ENCODE peak calls at places on chromosomes 7 and 10, in four cellular contexts. L is GM12878, N is HepG2, E is K562. X is an unnamed sample.

GRCh38 chr10:7750222-7750621 is 37.6 kb downstream of the KIN start:
- DNase-seq in L (no peak), N (no peak), E (no peak), X (no peak)

GRCh38 chr7:24283900-24284698 is at the start of gene NPY:
- DNase-seq in L (no peak), N (no peak), E (no peak), X (no peak)

GRCh38 chr7:27144799-27145166 is 1.3 kb upstream of the HOXA5 start:
- DNase-seq in L (no peak), N (no peak), E (no peak), X (no peak)

GRCh38 chr7:155211761-155212160 is 85.9 kb upstream of the INSIG1 start:
- DNase-seq in L (no peak), N (no peak), E (no peak), X (no peak)

GRCh38 chr7:920351-921070 is 34.0 kb downstream of the ADAP1 start:
- DNase-seq in L (no peak), N (no peak), E (no peak), X (no peak)

GRCh38 chr10:79116801-79117723 is 48.3 kb downstream of the ZMIZ1 start:
- DNase-seq in L (peak), N (no peak), E (no peak), X (peak)

GRCh38 chr7:77202544-77202976 is 2.9 kb upstream of the FGL2 start:
- DNase-seq in L (peak), N (no peak), E (no peak), X (no peak)

GRCh38 chr7:78019457-78020130 is 221.0 kb downstream of the PHTF2 start:
- DNase-seq in L (no peak), N (peak), E (peak), X (peak)

GRCh38 chr10:80515511-80515910 is 22.2 kb upstream of the SH2D4B start:
- DNase-seq in L (no peak), N (no peak), E (no peak), X (no peak)

GRCh38 chr10:61001731-61002122 is 57.7 kb upstream of the RHOBTB1 start:
- DNase-seq in L (no peak), N (no peak), E (no peak), X (no peak)

DNA sequence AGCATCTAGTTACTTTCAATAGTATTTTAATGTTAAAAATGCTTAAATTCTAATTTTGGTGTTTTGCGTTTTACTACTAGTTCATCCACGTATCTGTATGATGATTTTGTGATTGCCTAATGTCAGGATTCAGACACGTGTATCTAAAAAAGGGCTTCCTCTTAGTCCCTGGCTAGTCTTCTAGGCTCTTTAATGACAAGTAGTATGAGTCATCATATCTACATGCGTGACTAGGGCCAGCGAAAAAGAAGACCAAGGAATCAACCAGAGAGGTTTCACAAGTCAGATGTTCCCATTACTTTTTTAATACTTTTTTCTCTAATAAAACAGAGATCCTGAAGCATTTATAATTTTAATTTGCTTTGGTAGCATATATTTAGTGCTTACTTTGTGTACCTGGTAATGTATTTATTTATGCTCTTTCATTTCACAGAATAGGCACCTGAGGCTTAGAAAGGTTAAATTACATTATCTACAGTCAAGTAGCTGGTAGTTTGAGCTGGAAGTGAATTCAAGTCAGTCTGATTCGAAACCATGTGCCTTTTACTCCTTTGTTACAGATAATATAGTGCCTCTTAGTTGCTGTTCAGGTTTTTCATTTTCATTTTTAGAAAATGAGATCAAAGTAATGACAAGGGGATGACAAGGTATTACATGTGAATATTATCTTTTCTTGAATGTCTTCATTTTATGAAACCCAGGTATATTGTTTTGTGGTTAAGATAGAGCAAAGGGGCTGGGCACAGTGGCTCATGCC is 140.3 kb downstream of the FOXP2 start:
- DNase-seq in L (peak), N (no peak), E (no peak), X (peak)
- TF ChIP-seq BHLHE40 in L (peak), N (no peak), E (no peak), X (no peak)

DNA sequence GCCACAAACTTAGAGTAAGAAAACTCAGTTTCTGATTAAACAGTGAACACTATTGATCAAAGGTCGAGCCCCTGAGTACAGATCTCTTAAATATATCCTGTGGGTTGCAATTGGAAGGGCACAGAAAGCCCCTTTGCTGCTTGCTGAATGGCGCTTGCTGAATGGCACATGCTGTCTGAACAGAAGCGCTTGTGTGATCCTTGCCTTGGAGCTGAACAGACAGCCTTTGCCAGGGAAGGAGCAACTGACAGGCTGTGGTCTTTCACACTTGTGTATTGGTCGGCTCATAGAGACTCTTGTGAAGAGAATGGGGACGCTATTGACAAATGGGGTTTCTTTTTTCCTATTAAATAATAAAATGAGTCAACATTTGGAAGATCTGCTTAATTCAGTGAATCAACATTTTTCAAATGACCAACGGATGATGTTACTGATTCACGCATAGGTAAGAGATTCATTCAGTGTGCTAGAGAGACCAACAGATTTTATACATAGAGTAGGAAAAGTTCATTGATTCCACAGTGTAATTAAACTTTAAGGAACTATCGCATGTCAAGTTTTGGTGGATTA is 99.4 kb upstream of the TNS3 start:
- DNase-seq in L (no peak), N (no peak), E (no peak), X (no peak)
- TF ChIP-seq SP1 in L (no peak), N (no peak), E (no peak), X (no peak)

GRCh38 chr10:30359373-30360206 is 10.5 kb upstream of the MTPAP start:
- DNase-seq in L (peak), N (peak), E (peak), X (peak)
- TF ChIP-seq BHLHE40 in L (no peak), N (no peak), E (no peak), X (no peak)

GRCh38 chr7:44221231-44221791 is 20.5 kb downstream of the YKT6 start:
- DNase-seq in L (no peak), N (no peak), E (peak), X (no peak)

GRCh38 chr7:44220732-44221131 is 20.0 kb downstream of the YKT6 start:
- DNase-seq in L (no peak), N (no peak), E (no peak), X (no peak)

GRCh38 chr7:44223362-44224114 is 22.8 kb downstream of the YKT6 start:
- DNase-seq in L (no peak), N (no peak), E (no peak), X (no peak)

GRCh38 chr7:44222776-44223261 is 22.0 kb downstream of the YKT6 start:
- DNase-seq in L (no peak), N (no peak), E (no peak), X (no peak)

DNA sequence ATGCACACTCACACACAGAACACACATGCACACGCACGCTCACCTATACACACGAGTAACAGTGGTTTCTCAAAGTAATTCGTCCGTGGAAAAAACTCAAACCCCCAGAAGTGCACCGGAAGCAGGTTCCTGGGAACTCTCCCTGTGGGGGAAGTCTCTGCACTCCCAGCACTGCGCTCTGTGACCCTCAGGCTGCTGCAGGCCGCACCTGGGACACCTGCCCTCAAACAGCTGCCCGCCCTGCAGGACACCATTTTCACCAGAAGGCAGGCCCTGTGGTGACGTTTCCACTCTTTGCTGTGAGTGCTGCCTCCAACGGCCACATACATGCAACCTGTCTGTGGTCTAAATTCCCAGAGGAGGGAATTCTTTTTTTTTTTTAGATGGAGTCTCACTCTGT is 21.3 kb downstream of the YKT6 start:
- DNase-seq in L (no peak), N (no peak), E (no peak), X (no peak)
- TF ChIP-seq SP1 in L (no peak), N (no peak), E (no peak), X (no peak)

DNA sequence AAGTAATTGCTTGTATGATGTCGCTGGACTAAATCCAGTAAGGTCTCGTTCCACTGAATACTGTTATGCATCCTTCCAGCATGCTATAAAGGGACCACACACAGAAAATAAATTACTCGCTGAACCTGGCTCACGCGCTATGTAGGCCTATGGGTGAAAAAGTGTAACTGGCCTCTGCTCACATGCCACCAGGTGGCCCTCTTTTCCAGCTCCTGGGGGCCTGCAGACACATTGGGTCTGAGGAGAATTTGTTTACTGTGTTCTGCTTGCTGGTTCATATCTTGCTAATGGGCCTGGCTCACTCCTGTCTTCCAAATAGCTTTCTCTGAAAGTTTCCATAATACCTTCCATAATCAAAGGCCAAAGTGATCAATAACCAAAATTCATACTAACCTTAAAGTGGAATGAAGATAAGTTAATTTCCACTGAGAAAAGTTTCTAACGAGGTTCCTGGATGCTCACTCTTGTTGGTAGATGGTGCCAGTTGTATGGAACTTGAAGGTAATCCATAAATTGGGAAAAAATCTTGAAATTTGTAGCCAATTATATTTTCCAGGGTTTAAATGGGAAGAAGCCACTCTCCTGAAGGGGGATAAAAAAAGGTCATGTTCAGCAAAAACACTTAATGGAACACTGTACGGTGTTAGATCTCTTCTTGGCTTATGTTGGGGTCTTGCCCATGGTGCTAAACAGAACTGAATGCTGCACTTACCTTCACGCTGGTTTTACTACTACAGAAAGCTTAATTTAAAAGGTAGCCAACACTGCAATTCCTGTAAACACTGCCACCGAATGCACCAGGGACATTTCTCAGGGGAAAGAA is 27.0 kb upstream of the ZPBP start:
- DNase-seq in L (no peak), N (peak), E (peak), X (peak)
- TF ChIP-seq BHLHE40 in L (no peak), N (no peak), E (peak), X (no peak)

DNA sequence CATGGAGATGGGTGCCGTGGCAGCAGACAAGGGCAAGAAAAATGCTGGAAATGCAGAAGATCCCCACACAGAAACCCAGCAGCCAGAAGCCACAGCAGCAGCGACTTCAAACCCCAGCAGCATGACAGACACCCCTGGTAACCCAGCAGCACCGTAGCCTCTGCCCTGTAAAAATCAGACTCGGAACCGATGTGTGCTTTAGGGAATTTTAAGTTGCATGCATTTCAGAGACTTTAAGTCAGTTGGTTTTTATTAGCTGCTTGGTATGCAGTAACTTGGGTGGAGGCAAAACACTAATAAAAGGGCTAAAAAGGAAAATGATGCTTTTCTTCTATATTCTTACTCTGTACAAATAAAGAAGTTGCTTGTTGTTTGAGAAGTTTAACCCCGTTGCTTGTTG is 25.9 kb downstream of the BAG3 start:
- DNase-seq in L (no peak), N (no peak), E (no peak), X (no peak)
- TF ChIP-seq SP1 in L (no peak), N (no peak), E (no peak), X (no peak)

X was measured in HEK293T.